ENCODE peak calls at places on chromosomes 2 and 18, in ten cellular contexts. One of them, this sample, is unnamed.

GRCh38 chr18:1036926-1037325 is 132.3 kb downstream of the ADCYAP1 start:
- DNase-seq in PC-9: no peak
- DNase-seq in IMR-90: no peak
- DNase-seq in activated B cell treated with CpG ODN at 0.5 μM for 24 hours: no peak
- DNase-seq in lower leg skin: no peak
- DNase-seq in spleen: no peak
- DNase-seq in endothelial cell: no peak
- DNase-seq in choroid plexus epithelial cell: no peak
- DNase-seq in B cell: no peak
- DNase-seq in HCT116: no peak
- DNase-seq in this sample: no peak

GRCh38 chr2:3487931-3488554 is 31.3 kb downstream of the ADI1 start:
- DNase-seq in PC-9: no peak
- DNase-seq in IMR-90: no peak
- DNase-seq in activated B cell treated with CpG ODN at 0.5 μM for 24 hours: no peak
- DNase-seq in lower leg skin: peak; percentile 58
- DNase-seq in spleen: peak; percentile 68
- DNase-seq in endothelial cell: no peak
- DNase-seq in choroid plexus epithelial cell: no peak
- DNase-seq in B cell: no peak
- DNase-seq in HCT116: no peak
- DNase-seq in this sample: peak; percentile 50

GRCh38 chr2:75241696-75242095 is 42.4 kb upstream of the TACR1 start:
- DNase-seq in PC-9: no peak
- DNase-seq in IMR-90: peak; percentile 43
- DNase-seq in activated B cell treated with CpG ODN at 0.5 μM for 24 hours: no peak
- DNase-seq in lower leg skin: no peak
- DNase-seq in spleen: no peak
- DNase-seq in endothelial cell: no peak
- DNase-seq in choroid plexus epithelial cell: peak; percentile 59
- DNase-seq in B cell: no peak
- DNase-seq in HCT116: peak; percentile 4
- DNase-seq in this sample: no peak

GRCh38 chr2:231161252-231162035 is 36.6 kb upstream of the HTR2B start:
- DNase-seq in PC-9: no peak
- DNase-seq in IMR-90: no peak
- DNase-seq in activated B cell treated with CpG ODN at 0.5 μM for 24 hours: no peak
- DNase-seq in lower leg skin: no peak
- DNase-seq in spleen: no peak
- DNase-seq in endothelial cell: no peak
- DNase-seq in choroid plexus epithelial cell: no peak
- DNase-seq in B cell: no peak
- DNase-seq in HCT116: no peak
- DNase-seq in this sample: no peak

GRCh38 chr2:177063331-177063730 is 149.3 kb upstream of the HNRNPA3 start:
- DNase-seq in PC-9: no peak
- DNase-seq in IMR-90: no peak
- DNase-seq in activated B cell treated with CpG ODN at 0.5 μM for 24 hours: no peak
- DNase-seq in lower leg skin: no peak
- DNase-seq in spleen: no peak
- DNase-seq in endothelial cell: no peak
- DNase-seq in choroid plexus epithelial cell: no peak
- DNase-seq in B cell: no peak
- DNase-seq in HCT116: no peak
- DNase-seq in this sample: no peak

GRCh38 chr2:208183526-208183925 is 6.3 kb downstream of the C2orf80 start:
- DNase-seq in PC-9: no peak
- DNase-seq in IMR-90: no peak
- DNase-seq in activated B cell treated with CpG ODN at 0.5 μM for 24 hours: no peak
- DNase-seq in lower leg skin: no peak
- DNase-seq in spleen: peak; percentile 81
- DNase-seq in endothelial cell: no peak
- DNase-seq in choroid plexus epithelial cell: no peak
- DNase-seq in B cell: no peak
- DNase-seq in HCT116: no peak
- DNase-seq in this sample: no peak

GRCh38 chr18:53952700-53953099 is 271.8 kb downstream of the MBD2 start:
- DNase-seq in PC-9: no peak
- DNase-seq in IMR-90: no peak
- DNase-seq in activated B cell treated with CpG ODN at 0.5 μM for 24 hours: no peak
- DNase-seq in lower leg skin: no peak
- DNase-seq in spleen: no peak
- DNase-seq in endothelial cell: no peak
- DNase-seq in choroid plexus epithelial cell: no peak
- DNase-seq in B cell: no peak
- DNase-seq in HCT116: no peak
- DNase-seq in this sample: no peak

GRCh38 chr2:197911667-197912066 is 107.3 kb downstream of the PLCL1 start:
- DNase-seq in PC-9: no peak
- DNase-seq in IMR-90: no peak
- DNase-seq in activated B cell treated with CpG ODN at 0.5 μM for 24 hours: no peak
- DNase-seq in lower leg skin: no peak
- DNase-seq in spleen: no peak
- DNase-seq in endothelial cell: no peak
- DNase-seq in choroid plexus epithelial cell: no peak
- DNase-seq in B cell: no peak
- DNase-seq in HCT116: no peak
- DNase-seq in this sample: no peak

GRCh38 chr2:160293401-160293911 is 93.4 kb upstream of the ITGB6 start:
- DNase-seq in PC-9: no peak
- DNase-seq in IMR-90: peak; percentile 94
- DNase-seq in activated B cell treated with CpG ODN at 0.5 μM for 24 hours: no peak
- DNase-seq in lower leg skin: no peak
- DNase-seq in spleen: no peak
- DNase-seq in endothelial cell: no peak
- DNase-seq in choroid plexus epithelial cell: peak; percentile 94
- DNase-seq in B cell: no peak
- DNase-seq in HCT116: no peak
- DNase-seq in this sample: no peak

GRCh38 chr2:190649798-190650390 is 1.0 kb downstream of the NAB1 start:
- DNase-seq in PC-9: no peak
- DNase-seq in IMR-90: peak; percentile 43
- DNase-seq in activated B cell treated with CpG ODN at 0.5 μM for 24 hours: no peak
- DNase-seq in lower leg skin: no peak
- DNase-seq in spleen: no peak
- DNase-seq in endothelial cell: no peak
- DNase-seq in choroid plexus epithelial cell: no peak
- DNase-seq in B cell: no peak
- DNase-seq in HCT116: no peak
- DNase-seq in this sample: no peak

GRCh38 chr2:204470178-204470620 is 75.1 kb upstream of the PARD3B start:
- DNase-seq in PC-9: no peak
- DNase-seq in IMR-90: peak; percentile 37
- DNase-seq in activated B cell treated with CpG ODN at 0.5 μM for 24 hours: no peak
- DNase-seq in lower leg skin: no peak
- DNase-seq in spleen: no peak
- DNase-seq in endothelial cell: no peak
- DNase-seq in choroid plexus epithelial cell: peak; percentile 28
- DNase-seq in B cell: no peak
- DNase-seq in HCT116: no peak
- DNase-seq in this sample: no peak

GRCh38 chr18:77111449-77112160 is 21.0 kb downstream of the MBP start:
- DNase-seq in PC-9: no peak
- DNase-seq in IMR-90: no peak
- DNase-seq in activated B cell treated with CpG ODN at 0.5 μM for 24 hours: no peak
- DNase-seq in lower leg skin: peak; percentile 87
- DNase-seq in spleen: no peak
- DNase-seq in endothelial cell: no peak
- DNase-seq in choroid plexus epithelial cell: no peak
- DNase-seq in B cell: no peak
- DNase-seq in HCT116: no peak
- DNase-seq in this sample: no peak

GRCh38 chr2:47043142-47043890 is 111.8 kb downstream of the STPG4 start:
- DNase-seq in PC-9: peak; percentile 91
- DNase-seq in IMR-90: peak; percentile 95
- DNase-seq in activated B cell treated with CpG ODN at 0.5 μM for 24 hours: no peak
- DNase-seq in lower leg skin: peak; percentile 92
- DNase-seq in spleen: peak; percentile 82
- DNase-seq in endothelial cell: peak; percentile 23
- DNase-seq in choroid plexus epithelial cell: peak; percentile 94
- DNase-seq in B cell: no peak
- DNase-seq in HCT116: peak; percentile 83
- DNase-seq in this sample: no peak

GRCh38 chr2:20519309-20519708 is 72.4 kb downstream of the RHOB start:
- DNase-seq in PC-9: no peak
- DNase-seq in IMR-90: no peak
- DNase-seq in activated B cell treated with CpG ODN at 0.5 μM for 24 hours: no peak
- DNase-seq in lower leg skin: no peak
- DNase-seq in spleen: peak; percentile 11
- DNase-seq in endothelial cell: no peak
- DNase-seq in choroid plexus epithelial cell: no peak
- DNase-seq in B cell: no peak
- DNase-seq in HCT116: no peak
- DNase-seq in this sample: no peak

GRCh38 chr2:24919100-24919976 is 699 bp downstream of the ADCY3 start:
- DNase-seq in PC-9: peak; percentile 29
- DNase-seq in IMR-90: peak; percentile 12
- DNase-seq in activated B cell treated with CpG ODN at 0.5 μM for 24 hours: no peak
- DNase-seq in lower leg skin: no peak
- DNase-seq in spleen: peak; percentile 76
- DNase-seq in endothelial cell: peak; percentile 34
- DNase-seq in choroid plexus epithelial cell: no peak
- DNase-seq in B cell: no peak
- DNase-seq in HCT116: no peak
- DNase-seq in this sample: peak; percentile 63

GRCh38 chr18:59141294-59142068 is 1.8 kb downstream of the SEC11C start:
- DNase-seq in PC-9: no peak
- DNase-seq in IMR-90: no peak
- DNase-seq in activated B cell treated with CpG ODN at 0.5 μM for 24 hours: no peak
- DNase-seq in lower leg skin: no peak
- DNase-seq in spleen: no peak
- DNase-seq in endothelial cell: no peak
- DNase-seq in choroid plexus epithelial cell: no peak
- DNase-seq in B cell: no peak
- DNase-seq in HCT116: no peak
- DNase-seq in this sample: no peak

DNA sequence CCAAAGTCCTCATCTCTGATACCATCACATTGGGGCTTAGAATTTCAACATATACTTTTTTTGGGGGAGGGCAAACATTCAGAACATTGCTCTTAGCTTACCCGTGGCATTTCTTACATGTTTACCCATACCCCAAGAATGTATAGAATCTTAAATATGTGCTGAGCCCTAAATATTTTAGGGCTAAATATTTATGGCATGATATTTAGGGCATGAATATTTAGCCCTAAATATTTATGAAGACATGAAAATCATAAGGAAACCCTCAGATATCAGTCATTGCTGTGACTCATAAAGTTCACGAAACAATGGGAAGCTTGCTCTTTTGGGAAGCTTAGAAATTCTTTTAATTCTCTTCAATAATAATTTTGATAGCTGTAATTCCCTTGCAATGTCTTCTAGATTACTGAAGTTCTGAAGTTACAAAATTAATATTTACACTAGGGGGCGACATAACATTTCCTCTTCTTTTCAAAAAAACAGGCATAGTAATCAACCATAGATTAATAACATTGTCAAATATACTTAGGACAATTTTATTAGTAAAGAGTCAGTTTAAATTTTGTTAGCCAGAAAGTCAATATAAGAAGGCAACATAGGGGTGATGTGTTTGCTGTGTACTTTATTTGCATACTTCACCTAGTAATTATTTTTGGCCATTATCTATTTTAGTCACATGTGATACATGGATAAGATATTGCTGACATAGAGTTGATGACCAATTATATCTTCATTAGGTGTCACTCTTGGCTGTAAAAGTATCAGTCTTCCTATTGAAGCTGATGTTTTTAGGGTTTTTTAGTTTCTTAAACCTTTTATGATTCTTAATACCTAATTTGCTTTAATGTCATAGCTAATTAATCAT is 13.1 kb downstream of the ZNF804A start:
- DNase-seq in PC-9: no peak
- DNase-seq in IMR-90: peak; percentile 48
- DNase-seq in activated B cell treated with CpG ODN at 0.5 μM for 24 hours: no peak
- DNase-seq in lower leg skin: no peak
- DNase-seq in spleen: no peak
- DNase-seq in endothelial cell: no peak
- DNase-seq in choroid plexus epithelial cell: peak; percentile 56
- DNase-seq in B cell: no peak
- DNase-seq in HCT116: peak; percentile 19
- DNase-seq in this sample: no peak
- TF ChIP-seq CTCF in PC-9: peak; percentile 61
- TF ChIP-seq CTCF in IMR-90: peak; percentile 60
- TF ChIP-seq CTCF in activated B cell treated with CpG ODN at 0.5 μM for 24 hours: peak; percentile 25
- TF ChIP-seq CTCF in lower leg skin: no peak
- TF ChIP-seq CTCF in spleen: no peak
- TF ChIP-seq CTCF in endothelial cell: peak; percentile 81
- TF ChIP-seq CTCF in choroid plexus epithelial cell: peak; percentile 48
- TF ChIP-seq CTCF in B cell: peak; percentile 55
- TF ChIP-seq CTCF in HCT116: peak; percentile 32
- TF ChIP-seq CTCF in this sample: no peak

GRCh38 chr2:146312899-146313298 is 1531.9 kb upstream of the ACVR2A start:
- DNase-seq in PC-9: no peak
- DNase-seq in IMR-90: peak; percentile 48
- DNase-seq in activated B cell treated with CpG ODN at 0.5 μM for 24 hours: no peak
- DNase-seq in lower leg skin: no peak
- DNase-seq in spleen: no peak
- DNase-seq in endothelial cell: no peak
- DNase-seq in choroid plexus epithelial cell: peak; percentile 65
- DNase-seq in B cell: no peak
- DNase-seq in HCT116: no peak
- DNase-seq in this sample: no peak
- TF ChIP-seq CTCF in PC-9: peak; percentile 26
- TF ChIP-seq CTCF in IMR-90: peak; percentile 50
- TF ChIP-seq CTCF in activated B cell treated with CpG ODN at 0.5 μM for 24 hours: no peak
- TF ChIP-seq CTCF in lower leg skin: no peak
- TF ChIP-seq CTCF in spleen: no peak
- TF ChIP-seq CTCF in endothelial cell: peak; percentile 14
- TF ChIP-seq CTCF in choroid plexus epithelial cell: peak; percentile 39
- TF ChIP-seq CTCF in B cell: no peak
- TF ChIP-seq CTCF in HCT116: peak; percentile 13
- TF ChIP-seq CTCF in this sample: no peak

DNA sequence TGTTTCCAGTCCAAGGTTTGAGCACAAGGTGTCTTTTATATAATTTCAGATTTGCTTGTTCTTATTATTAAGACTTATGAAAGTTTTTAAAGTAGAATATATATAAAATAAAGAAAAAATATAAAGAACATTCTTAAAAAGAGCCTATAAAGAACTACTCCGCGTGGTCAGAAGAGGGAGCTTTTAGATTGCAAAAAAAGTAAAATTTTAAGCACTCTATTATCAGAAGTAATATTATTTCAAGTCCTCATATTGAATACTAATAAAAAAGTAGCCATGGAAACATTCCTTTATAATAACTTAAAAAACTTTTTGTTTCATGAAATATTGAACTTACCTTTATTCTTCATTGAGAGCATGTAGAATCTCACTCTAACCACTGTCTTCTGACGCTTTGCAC is 51.4 kb downstream of the LINC00305 start:
- DNase-seq in PC-9: no peak
- DNase-seq in IMR-90: no peak
- DNase-seq in activated B cell treated with CpG ODN at 0.5 μM for 24 hours: no peak
- DNase-seq in lower leg skin: no peak
- DNase-seq in spleen: no peak
- DNase-seq in endothelial cell: no peak
- DNase-seq in choroid plexus epithelial cell: peak; percentile 65
- DNase-seq in B cell: no peak
- DNase-seq in HCT116: no peak
- DNase-seq in this sample: no peak
- TF ChIP-seq CTCF in PC-9: peak; percentile 61
- TF ChIP-seq CTCF in IMR-90: peak; percentile 1
- TF ChIP-seq CTCF in activated B cell treated with CpG ODN at 0.5 μM for 24 hours: no peak
- TF ChIP-seq CTCF in lower leg skin: no peak
- TF ChIP-seq CTCF in spleen: no peak
- TF ChIP-seq CTCF in endothelial cell: no peak
- TF ChIP-seq CTCF in choroid plexus epithelial cell: peak; percentile 58
- TF ChIP-seq CTCF in B cell: no peak
- TF ChIP-seq CTCF in HCT116: no peak
- TF ChIP-seq CTCF in this sample: peak; percentile 10

GRCh38 chr2:50620783-50621182 is 411.1 kb downstream of the NRXN1 start:
- DNase-seq in PC-9: no peak
- DNase-seq in IMR-90: no peak
- DNase-seq in activated B cell treated with CpG ODN at 0.5 μM for 24 hours: no peak
- DNase-seq in lower leg skin: no peak
- DNase-seq in spleen: no peak
- DNase-seq in endothelial cell: no peak
- DNase-seq in choroid plexus epithelial cell: no peak
- DNase-seq in B cell: no peak
- DNase-seq in HCT116: no peak
- DNase-seq in this sample: no peak
- TF ChIP-seq CTCF in PC-9: no peak
- TF ChIP-seq CTCF in IMR-90: no peak
- TF ChIP-seq CTCF in activated B cell treated with CpG ODN at 0.5 μM for 24 hours: no peak
- TF ChIP-seq CTCF in lower leg skin: no peak
- TF ChIP-seq CTCF in spleen: no peak
- TF ChIP-seq CTCF in endothelial cell: no peak
- TF ChIP-seq CTCF in choroid plexus epithelial cell: no peak
- TF ChIP-seq CTCF in B cell: no peak
- TF ChIP-seq CTCF in HCT116: no peak
- TF ChIP-seq CTCF in this sample: no peak